ENCODE peak calls at places on chromosomes 4 and X, in seven cellular contexts. I, W, V, R, Y, L and A are unnamed samples.

GRCh38 chr4:80184791-80185756 is 12.2 kb upstream of the PRDM8 start:
- DNase-seq in I (peak; percentile 44), W (no peak), V (peak; percentile 49), R (no peak), Y (no peak), L (no peak), A (peak; percentile 78)

GRCh38 chr4:71816676-71817303 is 32.9 kb upstream of the GC start:
- DNase-seq in I (no peak), W (no peak), V (no peak), R (peak; percentile 6), Y (no peak), L (no peak), A (no peak)

GRCh38 chr4:24137596-24137962 is 247.7 kb upstream of the PPARGC1A start:
- DNase-seq in I (no peak), W (no peak), V (no peak), R (no peak), Y (no peak), L (no peak), A (no peak)

GRCh38 chr4:176242764-176243347 is 26.2 kb downstream of the ASB5 start:
- DNase-seq in I (no peak), W (no peak), V (no peak), R (no peak), Y (no peak), L (no peak), A (no peak)

GRCh38 chrX:100704581-100705203 is 27.2 kb downstream of the SYTL4 start:
- DNase-seq in I (no peak), W (no peak), V (no peak), R (no peak), Y (no peak), L (no peak), A (no peak)

GRCh38 chrX:9342581-9343051 is 122.2 kb upstream of the TBL1X start:
- DNase-seq in I (peak; percentile 90), W (peak; percentile 63), V (peak; percentile 80), R (peak; percentile 73), Y (peak; percentile 88), L (peak; percentile 92), A (peak; percentile 93)

GRCh38 chr4:42708625-42709024 is 51.7 kb upstream of the ATP8A1 start:
- DNase-seq in I (no peak), W (no peak), V (no peak), R (no peak), Y (no peak), L (no peak), A (no peak)

GRCh38 chr4:103996637-103997036 is 276.9 kb upstream of the TACR3 start:
- DNase-seq in I (no peak), W (no peak), V (peak; percentile 90), R (no peak), Y (no peak), L (no peak), A (no peak)

GRCh38 chr4:183348706-183349659 is 26.8 kb upstream of the CLDN24 start:
- DNase-seq in I (no peak), W (no peak), V (peak; percentile 96), R (no peak), Y (no peak), L (no peak), A (peak; percentile 32)

GRCh38 chr4:74018116-74018515 is 19.6 kb upstream of the CXCL5 start:
- DNase-seq in I (no peak), W (no peak), V (no peak), R (no peak), Y (no peak), L (no peak), A (no peak)

GRCh38 chr4:56937262-56937661 is 29.6 kb downstream of the REST start:
- DNase-seq in I (no peak), W (no peak), V (peak; percentile 91), R (no peak), Y (no peak), L (no peak), A (no peak)

GRCh38 chrX:119981286-119982070 is 37.9 kb upstream of the NKAP start:
- DNase-seq in I (no peak), W (no peak), V (peak; percentile 8), R (peak; percentile 30), Y (peak; percentile 26), L (no peak), A (no peak)

GRCh38 chr4:128660361-128660964 is 149.0 kb upstream of the JADE1 start:
- DNase-seq in I (peak; percentile 75), W (no peak), V (peak; percentile 38), R (no peak), Y (no peak), L (no peak), A (no peak)

GRCh38 chrX:141278306-141278705 is 36.0 kb upstream of the SPANXC start:
- DNase-seq in I (no peak), W (no peak), V (peak; percentile 3), R (no peak), Y (no peak), L (no peak), A (no peak)

GRCh38 chrX:54920610-54921426 is at the start of gene TRO:
- DNase-seq in I (no peak), W (no peak), V (peak; percentile 29), R (no peak), Y (no peak), L (no peak), A (no peak)

GRCh38 chrX:3763111-3763510 is 49.7 kb upstream of the PRKX start:
- DNase-seq in I (no peak), W (no peak), V (no peak), R (no peak), Y (no peak), L (no peak), A (no peak)

GRCh38 chrX:11754958-11755645 is 2.9 kb upstream of the MSL3 start:
- DNase-seq in I (no peak), W (no peak), V (no peak), R (no peak), Y (no peak), L (no peak), A (peak; percentile 60)

GRCh38 chr4:114791976-114792375 is 193.4 kb downstream of the UGT8 start:
- DNase-seq in I (no peak), W (no peak), V (peak; percentile 23), R (no peak), Y (no peak), L (no peak), A (no peak)

GRCh38 chr4:140057693-140058092 is 96.3 kb downstream of the MAML3 start:
- DNase-seq in I (no peak), W (no peak), V (no peak), R (no peak), Y (no peak), L (no peak), A (no peak)

GRCh38 chrX:72307646-72308051 is 1.9 kb upstream of the CITED1 start:
- DNase-seq in I (no peak), W (no peak), V (no peak), R (no peak), Y (no peak), L (no peak), A (no peak)

GRCh38 chrX:118823263-118824172 is at the start of gene ZCCHC12:
- DNase-seq in I (peak; percentile 62), W (peak; percentile 50), V (peak; percentile 66), R (no peak), Y (no peak), L (no peak), A (peak; percentile 87)

GRCh38 chr4:90057091-90057490 is 70.1 kb upstream of the CCSER1 start:
- DNase-seq in I (no peak), W (no peak), V (no peak), R (no peak), Y (no peak), L (no peak), A (no peak)

GRCh38 chr4:98659106-98659592 is 738 bp upstream of the TSPAN5 start:
- DNase-seq in I (no peak), W (no peak), V (peak; percentile 60), R (no peak), Y (peak; percentile 32), L (no peak), A (no peak)
- H3K27ac ChIP-seq in I (peak overlapping the region; percentile 85), W (peak overlapping the region; percentile 90), V (peak overlapping the region; percentile 80), R (no peak overlapping the region), Y (peak overlapping the region; percentile 57), L (peak overlapping the region; percentile 79), A (peak overlapping the region; percentile 80)

GRCh38 chrX:68842351-68842750 is 13.5 kb downstream of the EFNB1 start:
- DNase-seq in I (no peak), W (no peak), V (no peak), R (peak; percentile 80), Y (peak; percentile 77), L (no peak), A (no peak)
- H3K4me3 ChIP-seq in I (no peak overlapping the region), W (no peak overlapping the region), V (no peak overlapping the region), R (no peak overlapping the region), Y (no peak overlapping the region), L (no peak overlapping the region), A (no peak overlapping the region)

DNA sequence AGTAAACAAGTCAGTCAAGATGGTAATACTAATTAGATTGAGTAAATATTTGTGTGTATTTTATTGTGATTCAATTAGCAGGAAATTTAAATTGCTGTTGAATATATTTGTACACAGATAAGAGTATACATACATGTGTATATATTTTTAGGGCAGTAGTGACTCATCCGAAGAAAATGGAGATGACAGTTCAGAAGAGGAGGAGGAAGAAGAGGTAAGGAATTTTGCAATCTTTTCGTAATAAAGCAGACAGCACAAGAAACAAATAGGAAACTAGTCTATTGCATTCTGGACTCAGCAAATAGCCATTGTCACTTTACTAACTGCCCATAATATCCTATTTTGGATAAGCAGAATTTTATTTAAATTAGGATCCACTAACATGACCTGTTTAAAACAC is 6.6 kb downstream of the IBSP start:
- DNase-seq in I (no peak), W (no peak), V (peak; percentile 43), R (no peak), Y (no peak), L (no peak), A (no peak)
- H3K27ac ChIP-seq in I (no peak overlapping the region), W (no peak overlapping the region), V (no peak overlapping the region), R (no peak overlapping the region), Y (no peak overlapping the region), L (no peak overlapping the region), A (no peak overlapping the region)

GRCh38 chr4:85792576-85792975 is 317.6 kb downstream of the ARHGAP24 start:
- DNase-seq in I (no peak), W (no peak), V (no peak), R (no peak), Y (no peak), L (no peak), A (no peak)

GRCh38 chr4:85798011-85798770 is 323.2 kb downstream of the ARHGAP24 start:
- DNase-seq in I (no peak), W (no peak), V (no peak), R (no peak), Y (no peak), L (no peak), A (no peak)

GRCh38 chr4:85790582-85790981 is 315.6 kb downstream of the ARHGAP24 start:
- DNase-seq in I (no peak), W (no peak), V (peak; percentile 79), R (no peak), Y (no peak), L (no peak), A (no peak)

DNA sequence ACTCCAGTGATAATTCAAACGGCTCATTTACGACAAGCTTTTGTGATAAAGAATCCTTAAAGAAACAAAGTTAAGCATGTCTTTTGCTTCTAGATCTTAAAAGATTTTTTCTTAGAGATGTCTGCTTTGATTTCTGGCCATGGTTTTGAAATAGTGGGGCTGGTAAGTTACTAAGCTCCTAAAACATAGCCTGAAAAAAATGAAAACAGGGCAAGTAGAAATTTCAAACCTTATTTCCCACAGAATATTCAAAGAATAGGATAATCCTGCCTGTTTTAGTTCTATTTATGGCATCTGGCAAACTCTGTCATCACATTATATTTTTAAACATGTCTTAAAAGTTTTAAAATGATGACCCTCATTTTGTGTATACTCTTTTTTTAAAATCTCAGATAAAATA is 318.3 kb downstream of the ARHGAP24 start:
- DNase-seq in I (no peak), W (no peak), V (no peak), R (no peak), Y (no peak), L (no peak), A (no peak)
- H3K4me3 ChIP-seq in I (no peak overlapping the region), W (no peak overlapping the region), V (no peak overlapping the region), R (no peak overlapping the region), Y (no peak overlapping the region), L (no peak overlapping the region), A (no peak overlapping the region)